ENCODE peak calls at places on chromosomes 13 and 19, in ten cellular contexts. M is stimulated activated CD8-positive, alpha-beta memory T cell treated with anti-CD3 and anti-CD28 coated beads, Interleukin-12 subunit alpha, Interleukin-12 subunit beta, amount 100 ng/mL, for 1 hour; C is stimulated activated CD4-positive, alpha-beta T cell treated with anti-CD3 and anti-CD28 coated beads, Interleukin-4, amount 100 ng/mL, for 24 hours; A is Jurkat, Clone E6-1; F is right atrium auricular region; L is T-helper 2 cell; V is activated CD4-positive, alpha-beta T cell treated with anti-CD3 and anti-CD28 coated beads for 1 hour; K is pulmonary artery endothelial cell; E is fibroblast of lung; Z is mucosa of gallbladder. Y is an unnamed sample.

GRCh38 chr13:73683746-73684145 is 450.5 kb downstream of the KLF12 start:
- DNase-seq in M (no peak), C (no peak), A (no peak), F (no peak), L (no peak), V (no peak), K (no peak), E (no peak), Z (no peak), Y (no peak)

GRCh38 chr13:29543230-29544215 is 52.0 kb downstream of the SLC7A1 start:
- DNase-seq in M (no peak), C (peak; percentile 59), A (no peak), F (no peak), L (no peak), V (no peak), K (no peak), E (peak; percentile 79), Z (no peak), Y (no peak)

GRCh38 chr13:28340272-28340793 is 154.6 kb downstream of the FLT1 start:
- DNase-seq in M (no peak), C (no peak), A (no peak), F (no peak), L (no peak), V (no peak), K (no peak), E (peak; percentile 84), Z (no peak), Y (no peak)

GRCh38 chr19:1161716-1162115 is 12.4 kb downstream of the SBNO2 start:
- DNase-seq in M (no peak), C (no peak), A (no peak), F (no peak), L (no peak), V (no peak), K (no peak), E (no peak), Z (no peak), Y (no peak)

GRCh38 chr13:26518433-26519084 is 38.9 kb upstream of the WASF3 start:
- DNase-seq in M (no peak), C (no peak), A (no peak), F (peak; percentile 11), L (no peak), V (no peak), K (no peak), E (no peak), Z (no peak), Y (no peak)

GRCh38 chr13:113729329-113730019 is 29.6 kb upstream of the TMEM255B start:
- DNase-seq in M (no peak), C (no peak), A (no peak), F (no peak), L (no peak), V (no peak), K (no peak), E (peak; percentile 14), Z (no peak), Y (peak; percentile 12)

GRCh38 chr13:98033277-98034247 is 80.1 kb downstream of the IPO5 start:
- DNase-seq in M (no peak), C (no peak), A (no peak), F (no peak), L (no peak), V (no peak), K (no peak), E (peak; percentile 47), Z (peak; percentile 37), Y (peak; percentile 32)

GRCh38 chr19:3358392-3358918 is 7.9 kb upstream of the NFIC start:
- DNase-seq in M (no peak), C (no peak), A (no peak), F (no peak), L (peak; percentile 52), V (no peak), K (no peak), E (no peak), Z (no peak), Y (peak; percentile 50)

GRCh38 chr13:40318366-40318765 is 348.1 kb downstream of the FOXO1 start:
- DNase-seq in M (no peak), C (no peak), A (no peak), F (no peak), L (no peak), V (no peak), K (no peak), E (no peak), Z (peak; percentile 42), Y (peak; percentile 84)

GRCh38 chr13:91576590-91576989 is 178.2 kb downstream of the GPC5 start:
- DNase-seq in M (no peak), C (no peak), A (peak; percentile 26), F (no peak), L (no peak), V (no peak), K (no peak), E (no peak), Z (no peak), Y (no peak)

GRCh38 chr19:56253737-56254136 is 18.8 kb upstream of the EDDM13 start:
- DNase-seq in M (no peak), C (no peak), A (peak; percentile 64), F (no peak), L (peak; percentile 8), V (no peak), K (peak; percentile 24), E (peak; percentile 51), Z (no peak), Y (no peak)

GRCh38 chr19:9991425-9992191 is 18.7 kb downstream of the COL5A3 start:
- DNase-seq in M (no peak), C (no peak), A (no peak), F (no peak), L (no peak), V (no peak), K (no peak), E (no peak), Z (no peak), Y (no peak)

GRCh38 chr19:43773725-43774102 is 7.1 kb downstream of the KCNN4 start:
- DNase-seq in M (no peak), C (no peak), A (no peak), F (no peak), L (no peak), V (no peak), K (no peak), E (no peak), Z (no peak), Y (no peak)

GRCh38 chr19:1019980-1020867 is 699 bp downstream of the TMEM259 start:
- DNase-seq in M (no peak), C (peak; percentile 37), A (no peak), F (no peak), L (no peak), V (peak; percentile 24), K (no peak), E (no peak), Z (no peak), Y (no peak)

GRCh38 chr19:40398417-40399056 is 8.6 kb upstream of the HIPK4 start:
- DNase-seq in M (peak; percentile 20), C (peak; percentile 59), A (no peak), F (no peak), L (peak; percentile 9), V (peak; percentile 47), K (no peak), E (peak; percentile 55), Z (peak; percentile 53), Y (no peak)

GRCh38 chr13:84137292-84137691 is 255.0 kb upstream of the SLITRK1 start:
- DNase-seq in M (peak; percentile 22), C (peak; percentile 42), A (peak; percentile 93), F (no peak), L (peak; percentile 78), V (no peak), K (no peak), E (peak; percentile 48), Z (no peak), Y (no peak)

GRCh38 chr19:58059003-58059671 is at the start of gene ZNF135:
- DNase-seq in M (peak; percentile 33), C (peak; percentile 47), A (no peak), F (peak; percentile 87), L (no peak), V (peak; percentile 40), K (peak; percentile 20), E (peak; percentile 86), Z (peak; percentile 91), Y (peak; percentile 77)

GRCh38 chr13:52925221-52925620 is 76.8 kb upstream of the PCDH8 start:
- DNase-seq in M (no peak), C (no peak), A (no peak), F (no peak), L (no peak), V (no peak), K (no peak), E (no peak), Z (no peak), Y (no peak)

GRCh38 chr13:96527497-96527896 is 437.6 kb downstream of the HS6ST3 start:
- DNase-seq in M (no peak), C (no peak), A (no peak), F (no peak), L (no peak), V (no peak), K (no peak), E (no peak), Z (no peak), Y (no peak)

GRCh38 chr13:99153219-99153618 is 47.4 kb upstream of the UBAC2 start:
- DNase-seq in M (no peak), C (no peak), A (no peak), F (no peak), L (no peak), V (no peak), K (no peak), E (peak; percentile 62), Z (no peak), Y (no peak)

GRCh38 chr19:670609-671075 is 5.5 kb upstream of the FSTL3 start:
- DNase-seq in M (no peak), C (no peak), A (no peak), F (no peak), L (no peak), V (no peak), K (no peak), E (no peak), Z (no peak), Y (no peak)

GRCh38 chr19:13077233-13077632 is 25.4 kb downstream of the LYL1 start:
- DNase-seq in M (no peak), C (no peak), A (no peak), F (no peak), L (no peak), V (no peak), K (no peak), E (no peak), Z (no peak), Y (no peak)

GRCh38 chr19:374886-375235 is 30.3 kb upstream of the MIER2 start:
- DNase-seq in M (no peak), C (no peak), A (no peak), F (no peak), L (no peak), V (no peak), K (no peak), E (no peak), Z (no peak), Y (no peak)

GRCh38 chr13:95168191-95168590 is 133.1 kb downstream of the ABCC4 start:
- DNase-seq in M (no peak), C (no peak), A (no peak), F (no peak), L (no peak), V (no peak), K (no peak), E (no peak), Z (no peak), Y (no peak)

GRCh38 chr13:98954313-98954712 is 23.6 kb downstream of the DOCK9 start:
- DNase-seq in M (no peak), C (no peak), A (no peak), F (no peak), L (no peak), V (no peak), K (no peak), E (no peak), Z (no peak), Y (no peak)

GRCh38 chr13:73096173-73097117 is 37.6 kb downstream of the KLF5 start:
- DNase-seq in M (no peak), C (no peak), A (no peak), F (no peak), L (no peak), V (no peak), K (no peak), E (peak; percentile 69), Z (no peak), Y (no peak)

GRCh38 chr19:33394006-33394722 is 20.7 kb downstream of the CEBPG start:
- DNase-seq in M (no peak), C (no peak), A (no peak), F (peak; percentile 91), L (no peak), V (no peak), K (no peak), E (peak; percentile 74), Z (no peak), Y (no peak)

Y was measured in body of pancreas.